ENCODE peak calls at places on chromosomes 16 and 17, in five cellular contexts. E is non-pigmented ciliary epithelial cell; C is occipital lobe; O is activated CD4-positive, alpha-beta T cell treated with anti-CD3 and anti-CD28 coated beads for 36 hours; T is lower leg skin. V is an unnamed sample.

GRCh38 chr17:4598776-4599504 is 14.6 kb downstream of the SMTNL2 start:
- DNase-seq in T (peak; percentile 42), C (no peak), O (no peak), E (no peak), V (no peak)

GRCh38 chr16:65038125-65038524 is 83.7 kb downstream of the CDH11 start:
- DNase-seq in C (no peak), T (no peak), E (no peak), O (no peak), V (no peak)

GRCh38 chr17:77644981-77645380 is 313.5 kb upstream of the TNRC6C start:
- DNase-seq in O (peak; percentile 65), T (no peak), E (no peak), C (no peak), V (peak; percentile 50)

GRCh38 chr17:46947236-46947635 is 24.3 kb downstream of the GOSR2 start:
- DNase-seq in C (no peak), T (no peak), O (no peak), E (no peak), V (no peak)

GRCh38 chr17:67602974-67603373 is 114.8 kb upstream of the NOL11 start:
- DNase-seq in T (no peak), C (no peak), O (peak; percentile 69), E (peak; percentile 6), V (peak; percentile 48)

GRCh38 chr16:27628216-27628945 is 78.4 kb downstream of the KATNIP start:
- DNase-seq in T (no peak), O (no peak), C (no peak), E (no peak), V (no peak)

GRCh38 chr16:25151996-25152395 is 40.5 kb downstream of the LCMT1 start:
- DNase-seq in T (no peak), C (no peak), O (no peak), E (peak; percentile 58), V (no peak)

GRCh38 chr16:9092963-9093477 is 1.6 kb downstream of the HAPSTR1 start:
- DNase-seq in O (peak; percentile 53), C (no peak), T (peak; percentile 44), E (no peak), V (peak; percentile 45)

GRCh38 chr16:89246903-89247733 is 29.6 kb downstream of the ZNF778 start:
- DNase-seq in C (peak; percentile 88), T (peak; percentile 82), O (peak; percentile 99), E (peak; percentile 11), V (peak; percentile 86)

GRCh38 chr16:16083421-16084156 is 134.2 kb downstream of the ABCC1 start:
- DNase-seq in E (no peak), O (peak; percentile 55), C (no peak), T (no peak), V (peak; percentile 82)

GRCh38 chr17:8875957-8876356 is 8.5 kb upstream of the PIK3R6 start:
- DNase-seq in C (no peak), T (no peak), O (no peak), E (no peak), V (no peak)

GRCh38 chr17:29615492-29616299 is 7.0 kb downstream of the CORO6 start:
- DNase-seq in O (peak; percentile 92), C (peak; percentile 93), T (peak; percentile 86), E (no peak), V (peak; percentile 89)

GRCh38 chr17:4710693-4711634 is 532 bp downstream of the ARRB2 start:
- DNase-seq in O (peak; percentile 71), E (no peak), C (no peak), T (peak; percentile 34), V (peak; percentile 87)

GRCh38 chr16:9126609-9127008 is 35.2 kb downstream of the HAPSTR1 start:
- DNase-seq in E (no peak), C (no peak), T (no peak), O (no peak), V (no peak)

GRCh38 chr17:5619088-5619740 is 34.9 kb upstream of the NLRP1 start:
- DNase-seq in O (peak; percentile 32), C (no peak), T (no peak), E (no peak), V (no peak)

GRCh38 chr16:84851192-84852127 is 31.7 kb downstream of the CRISPLD2 start:
- DNase-seq in C (no peak), T (no peak), E (peak; percentile 89), O (no peak), V (no peak)

GRCh38 chr17:73192219-73192893 is 499 bp upstream of the COG1 start:
- DNase-seq in E (no peak), T (peak; percentile 35), C (peak; percentile 67), O (peak; percentile 82), V (peak; percentile 80)

GRCh38 chr16:26599786-26600107 is 467.0 kb upstream of the C16orf82 start:
- DNase-seq in O (peak; percentile 33), T (no peak), E (no peak), C (no peak), V (no peak)

GRCh38 chr16:88131966-88132365 is 180.7 kb downstream of the BANP start:
- DNase-seq in T (no peak), E (no peak), O (no peak), C (no peak), V (no peak)